ENCODE peak calls at places on chromosomes 1 and 21, in ten cellular contexts. B is AG08395, X is T-helper 9 cell, E is foreskin fibroblast, K is DMS 273 treated with DMSO at 0.1 percent for 48 hours, L is NCI-H1105, Q is brain microvascular endothelial cell, H is myocyte, P is lower leg skin, O is psoas muscle. M is an unnamed sample.

GRCh38 chr1:162530318-162530984 is 31.1 kb upstream of the UAP1 start:
- DNase-seq in X (no peak), O (no peak), P (no peak), H (no peak), B (no peak), L (no peak), Q (no peak), E (no peak), K (no peak), M (no peak)

GRCh38 chr1:221234821-221235220 is 355.6 kb downstream of the HLX start:
- DNase-seq in K (no peak), H (peak), E (peak), O (no peak), P (no peak), X (no peak), B (no peak), L (no peak), Q (no peak), M (no peak)

GRCh38 chr1:174791863-174792262 is 207.9 kb upstream of the CACYBP start:
- DNase-seq in B (no peak), Q (peak), E (no peak), K (no peak), P (no peak), H (no peak), L (no peak), X (no peak), O (no peak), M (no peak)

GRCh38 chr1:10685196-10685850 is 111.1 kb downstream of the CASZ1 start:
- DNase-seq in K (no peak), H (peak), B (no peak), Q (no peak), E (no peak), X (no peak), L (no peak), O (no peak), P (no peak), M (no peak)

GRCh38 chr1:44261475-44261853 is 48.2 kb downstream of the DMAP1 start:
- DNase-seq in O (no peak), P (no peak), B (no peak), H (no peak), K (no peak), E (no peak), L (no peak), X (no peak), Q (no peak), M (no peak)

GRCh38 chr1:43887748-43888147 is 45.9 kb upstream of the ARTN start:
- DNase-seq in H (no peak), P (no peak), K (no peak), B (no peak), E (no peak), O (no peak), Q (no peak), X (no peak), L (no peak), M (no peak)

GRCh38 chr1:114025609-114026401 is 46.5 kb downstream of the OLFML3 start:
- DNase-seq in O (no peak), E (no peak), P (no peak), B (peak), K (no peak), X (no peak), L (no peak), Q (peak), H (peak), M (no peak)

GRCh38 chr1:32894681-32895080 is 6.5 kb downstream of the TMEM54 start:
- DNase-seq in P (no peak), K (no peak), O (no peak), E (no peak), B (no peak), Q (no peak), H (no peak), X (no peak), L (no peak), M (no peak)

GRCh38 chr1:212814989-212815388 is 23.3 kb downstream of the TATDN3 start:
- DNase-seq in E (no peak), H (peak), P (no peak), L (no peak), Q (no peak), B (peak), O (no peak), X (no peak), K (no peak), M (no peak)

GRCh38 chr1:9042272-9042671 is 16.0 kb upstream of the SLC2A7 start:
- DNase-seq in X (no peak), O (no peak), K (no peak), B (no peak), L (no peak), E (no peak), Q (no peak), P (no peak), H (no peak), M (no peak)

GRCh38 chr1:154115180-154115579 is 39.7 kb downstream of the NUP210L start:
- DNase-seq in P (no peak), K (no peak), L (no peak), O (no peak), Q (no peak), H (peak), E (no peak), B (no peak), X (no peak), M (no peak)

GRCh38 chr1:235045034-235045690 is 83.5 kb downstream of the TOMM20 start:
- DNase-seq in P (no peak), Q (peak), K (no peak), B (peak), E (no peak), H (no peak), X (no peak), O (no peak), L (no peak), M (no peak)

GRCh38 chr1:208445710-208446702 is 201.8 kb upstream of the PLXNA2 start:
- DNase-seq in P (no peak), X (no peak), E (no peak), B (no peak), K (no peak), O (no peak), H (no peak), Q (no peak), L (no peak), M (no peak)

GRCh38 chr1:26827205-26827604 is 717 bp downstream of the ZDHHC18 start:
- DNase-seq in E (no peak), H (no peak), K (no peak), X (no peak), O (no peak), L (no peak), Q (no peak), P (no peak), B (no peak), M (no peak)

GRCh38 chr1:69321311-69321710 is 246.4 kb upstream of the LRRC7 start:
- DNase-seq in K (no peak), B (no peak), E (no peak), P (no peak), O (no peak), X (no peak), Q (no peak), L (no peak), H (no peak), M (no peak)

GRCh38 chr21:33096426-33096825 is 26.5 kb downstream of the OLIG1 start:
- DNase-seq in B (no peak), K (no peak), O (no peak), X (no peak), E (no peak), P (peak), L (no peak), H (no peak), Q (no peak), M (no peak)

GRCh38 chr1:1144122-1144842 is 28.4 kb upstream of the C1orf159 start:
- DNase-seq in E (no peak), Q (no peak), O (no peak), K (no peak), H (no peak), B (no peak), L (peak), X (peak), P (no peak), M (no peak)

GRCh38 chr1:30617161-30617560 is 106.2 kb downstream of the MATN1 start:
- DNase-seq in E (no peak), B (no peak), Q (no peak), P (peak), X (no peak), L (no peak), H (no peak), O (no peak), K (no peak), M (no peak)